ENCODE peak calls at places on chromosomes 3 and 15, in ten cellular contexts. O is epithelial cell of esophagus, B is ovary, Q is K562, Y is AG20443, V is T-helper 9 cell, K is HuH-7.5, M is Kasumi-1, R is iris pigment epithelial cell, D is glutamatergic neuron. U is an unnamed sample.

GRCh38 chr3:163776753-163777152 is 1301.5 kb downstream of the SI start:
- DNase-seq in O (no peak), B (no peak), Q (no peak), Y (no peak), V (no peak), K (no peak), M (no peak), R (no peak), D (no peak), U (no peak)

GRCh38 chr15:92751528-92751927 is 96.0 kb upstream of the FAM174B start:
- DNase-seq in O (peak; percentile 76), B (no peak), Q (no peak), Y (no peak), V (no peak), K (no peak), M (no peak), R (no peak), D (no peak), U (no peak)

GRCh38 chr3:123423026-123423425 is 25.9 kb downstream of the ADCY5 start:
- DNase-seq in O (no peak), B (no peak), Q (no peak), Y (no peak), V (no peak), K (no peak), M (no peak), R (no peak), D (no peak), U (no peak)

GRCh38 chr3:99843590-99844260 is 26.1 kb downstream of the CMSS1 start:
- DNase-seq in O (no peak), B (peak; percentile 42), Q (no peak), Y (no peak), V (no peak), K (no peak), M (no peak), R (no peak), D (no peak), U (no peak)

GRCh38 chr15:73493936-73494335 is 51.0 kb downstream of the REC114 start:
- DNase-seq in O (peak; percentile 16), B (no peak), Q (no peak), Y (no peak), V (no peak), K (no peak), M (no peak), R (no peak), D (no peak), U (no peak)

GRCh38 chr15:29612096-29612495 is 210.2 kb downstream of the TJP1 start:
- DNase-seq in O (no peak), B (no peak), Q (no peak), Y (peak; percentile 88), V (no peak), K (no peak), M (no peak), R (peak; percentile 91), D (no peak), U (no peak)

GRCh38 chr15:34951993-34952392 is 17.5 kb downstream of the AQR start:
- DNase-seq in O (no peak), B (no peak), Q (no peak), Y (peak; percentile 35), V (no peak), K (no peak), M (no peak), R (peak; percentile 58), D (no peak), U (no peak)

GRCh38 chr3:129226374-129226773 is 23.0 kb upstream of the COPG1 start:
- DNase-seq in O (peak; percentile 93), B (peak; percentile 31), Q (peak; percentile 75), Y (peak; percentile 91), V (no peak), K (no peak), M (peak; percentile 60), R (peak; percentile 95), D (no peak), U (no peak)

GRCh38 chr3:50251220-50251619 is 15.2 kb downstream of the GNAI2 start:
- DNase-seq in O (peak; percentile 99), B (no peak), Q (peak; percentile 46), Y (peak; percentile 66), V (no peak), K (no peak), M (no peak), R (peak; percentile 96), D (no peak), U (no peak)

GRCh38 chr3:52682016-52682415 is 3.7 kb downstream of the PBRM1 start:
- DNase-seq in O (peak; percentile 80), B (peak; percentile 51), Q (peak; percentile 68), Y (peak; percentile 68), V (no peak), K (no peak), M (peak; percentile 36), R (peak; percentile 78), D (no peak), U (no peak)

GRCh38 chr3:193826126-193826795 is 233.3 kb downstream of the OPA1 start:
- DNase-seq in O (peak; percentile 76), B (peak; percentile 60), Q (peak; percentile 39), Y (peak; percentile 77), V (no peak), K (no peak), M (no peak), R (peak; percentile 78), D (no peak), U (no peak)

GRCh38 chr15:31391687-31392671 is 65.3 kb downstream of the KLF13 start:
- DNase-seq in O (peak; percentile 50), B (peak; percentile 86), Q (peak; percentile 71), Y (peak; percentile 91), V (peak; percentile 76), K (peak; percentile 59), M (peak; percentile 6), R (peak; percentile 46), D (peak; percentile 83), U (peak; percentile 78)

GRCh38 chr3:38004415-38005075 is 14.0 kb downstream of the VILL start:
- DNase-seq in O (peak; percentile 80), B (peak; percentile 77), Q (peak; percentile 87), Y (peak; percentile 74), V (peak; percentile 37), K (peak; percentile 89), M (peak; percentile 74), R (peak; percentile 54), D (peak; percentile 78), U (peak; percentile 31)

GRCh38 chr15:69789648-69790393 is 307.9 kb downstream of the TLE3 start:
- DNase-seq in O (no peak), B (no peak), Q (no peak), Y (no peak), V (no peak), K (no peak), M (no peak), R (no peak), D (no peak), U (no peak)

GRCh38 chr3:46984591-46985459 is 5.4 kb downstream of the NBEAL2 start:
- DNase-seq in O (no peak), B (no peak), Q (no peak), Y (no peak), V (no peak), K (no peak), M (no peak), R (no peak), D (no peak), U (no peak)

GRCh38 chr15:39403674-39404117 is 177.2 kb upstream of the THBS1 start:
- DNase-seq in O (peak; percentile 66), B (no peak), Q (no peak), Y (no peak), V (no peak), K (no peak), M (no peak), R (peak; percentile 91), D (no peak), U (no peak)

GRCh38 chr15:94287794-94288246 is 56.5 kb downstream of the MCTP2 start:
- DNase-seq in O (no peak), B (no peak), Q (no peak), Y (no peak), V (peak; percentile 14), K (no peak), M (peak; percentile 81), R (no peak), D (no peak), U (peak; percentile 67)

GRCh38 chr3:152834354-152835310 is at the start of gene P2RY1:
- DNase-seq in O (peak; percentile 87), B (peak; percentile 70), Q (peak; percentile 89), Y (peak; percentile 61), V (no peak), K (peak; percentile 31), M (peak; percentile 84), R (peak; percentile 67), D (peak; percentile 70), U (peak; percentile 7)

GRCh38 chr3:152260026-152260425 is 8.7 kb upstream of the MBNL1 start:
- DNase-seq in O (no peak), B (no peak), Q (no peak), Y (no peak), V (no peak), K (no peak), M (no peak), R (peak; percentile 45), D (no peak), U (no peak)

GRCh38 chr3:158791259-158791920 is 10.5 kb upstream of the MFSD1 start:
- DNase-seq in O (peak; percentile 70), B (peak; percentile 45), Q (peak; percentile 78), Y (peak; percentile 68), V (no peak), K (no peak), M (peak; percentile 95), R (peak; percentile 89), D (no peak), U (no peak)

GRCh38 chr3:8621141-8621540 is 23.5 kb downstream of the SSUH2 start:
- DNase-seq in O (no peak), B (no peak), Q (no peak), Y (no peak), V (no peak), K (no peak), M (no peak), R (no peak), D (no peak), U (no peak)

GRCh38 chr15:83653288-83653638 is 660 bp upstream of the ADAMTSL3 start:
- DNase-seq in O (no peak), B (no peak), Q (no peak), Y (no peak), V (no peak), K (no peak), M (no peak), R (no peak), D (no peak), U (no peak)

GRCh38 chr3:122572940-122573412 is 4.5 kb upstream of the PARP15 start:
- DNase-seq in O (peak; percentile 75), B (peak; percentile 26), Q (peak; percentile 45), Y (no peak), V (no peak), K (peak; percentile 35), M (peak; percentile 84), R (peak; percentile 50), D (no peak), U (peak; percentile 9)